ENCODE peak calls at places on chromosomes 3 and 15, in ten cellular contexts. S is T-helper 2 cell; B is GM19239; F is occipital lobe; T is GM23338; M is effector memory CD8-positive, alpha-beta T cell; I is stimulated activated CD4-positive, alpha-beta T cell treated with anti-CD3 and anti-CD28 coated beads, TNF-alpha, amount 100 ng/mL, for 4 hours; V is GM12891; N is HuH-7; J is A549. U is an unnamed sample.

GRCh38 chr3:107633327-107634141 is 110.8 kb downstream of the BBX start:
- DNase-seq in J (no peak), S (no peak), M (no peak), F (no peak), I (no peak), B (no peak), V (peak; percentile 8), T (no peak), N (no peak), U (no peak)

GRCh38 chr3:13190376-13190762 is 117.1 kb upstream of the IQSEC1 start:
- DNase-seq in N (no peak), F (no peak), S (no peak), V (no peak), J (no peak), I (no peak), B (no peak), T (no peak), M (no peak), U (no peak)

GRCh38 chr3:143991713-143992112 is 20.1 kb downstream of the DIPK2A start:
- DNase-seq in F (no peak), M (no peak), J (no peak), I (no peak), S (no peak), T (no peak), N (no peak), B (no peak), V (no peak), U (no peak)

GRCh38 chr15:64686130-64686735 is 89.2 kb downstream of the RBPMS2 start:
- DNase-seq in T (peak; percentile 87), V (no peak), J (peak; percentile 67), F (no peak), M (peak; percentile 19), N (peak; percentile 51), S (no peak), B (peak; percentile 28), I (no peak), U (peak; percentile 73)

GRCh38 chr3:158160958-158161357 is 51.1 kb downstream of the RSRC1 start:
- DNase-seq in N (no peak), B (no peak), S (no peak), J (peak; percentile 37), V (no peak), I (no peak), M (no peak), F (no peak), T (no peak), U (no peak)

GRCh38 chr3:152292367-152292766 is 23.6 kb downstream of the MBNL1 start:
- DNase-seq in I (no peak), T (no peak), M (no peak), N (no peak), F (no peak), J (no peak), B (no peak), V (no peak), S (no peak), U (no peak)

GRCh38 chr3:162799910-162800309 is 1303.3 kb downstream of the OTOL1 start:
- DNase-seq in V (no peak), I (no peak), B (no peak), S (no peak), M (no peak), J (no peak), F (no peak), T (peak; percentile 8), N (no peak), U (no peak)

GRCh38 chr3:178705925-178706324 is 169.7 kb downstream of the KCNMB2 start:
- DNase-seq in V (no peak), J (no peak), N (no peak), T (peak; percentile 11), M (no peak), F (no peak), I (no peak), B (no peak), S (no peak), U (no peak)

GRCh38 chr3:53833053-53833645 is 13.1 kb downstream of the CHDH start:
- DNase-seq in T (no peak), N (no peak), F (no peak), I (no peak), J (no peak), M (no peak), V (no peak), B (no peak), S (no peak), U (no peak)

GRCh38 chr3:161475905-161476304 is 20.7 kb upstream of the OTOL1 start:
- DNase-seq in M (no peak), T (no peak), N (peak; percentile 1), F (no peak), V (no peak), I (no peak), J (peak; percentile 45), B (no peak), S (no peak), U (no peak)